ENCODE peak calls at places on chromosomes 3 and 15, in five cellular contexts. One of them, this sample, is unnamed.

GRCh38 chr15:85756411-85757072 is 38.2 kb downstream of the KLHL25 start:
- DNase-seq in tibial artery: peak; percentile 54
- DNase-seq in left ventricle myocardium inferior: peak; percentile 7
- DNase-seq in stomach: no peak
- DNase-seq in heart left ventricle: peak; percentile 14
- DNase-seq in this sample: no peak

GRCh38 chr15:48559270-48559669 is 86.2 kb downstream of the FBN1 start:
- DNase-seq in heart left ventricle: peak; percentile 30
- DNase-seq in stomach: no peak
- DNase-seq in tibial artery: peak; percentile 67
- DNase-seq in left ventricle myocardium inferior: peak; percentile 17
- DNase-seq in this sample: no peak

GRCh38 chr3:184806567-184807271 is 5.2 kb upstream of the VPS8 start:
- DNase-seq in heart left ventricle: no peak
- DNase-seq in left ventricle myocardium inferior: no peak
- DNase-seq in tibial artery: no peak
- DNase-seq in stomach: no peak
- DNase-seq in this sample: peak; percentile 80

GRCh38 chr3:42229942-42230688 is 35.9 kb downstream of the CCK start:
- DNase-seq in tibial artery: no peak
- DNase-seq in heart left ventricle: no peak
- DNase-seq in left ventricle myocardium inferior: no peak
- DNase-seq in stomach: no peak
- DNase-seq in this sample: peak; percentile 51

GRCh38 chr15:88537591-88538317 is 8.7 kb downstream of the DET1 start:
- DNase-seq in left ventricle myocardium inferior: no peak
- DNase-seq in heart left ventricle: no peak
- DNase-seq in stomach: no peak
- DNase-seq in tibial artery: no peak
- DNase-seq in this sample: no peak

GRCh38 chr3:177191108-177191779 is 6.0 kb downstream of the TBL1XR1 start:
- DNase-seq in tibial artery: no peak
- DNase-seq in stomach: no peak
- DNase-seq in left ventricle myocardium inferior: no peak
- DNase-seq in heart left ventricle: no peak
- DNase-seq in this sample: no peak

GRCh38 chr15:72184165-72184811 is 13.3 kb downstream of the GRAMD2A start:
- DNase-seq in heart left ventricle: no peak
- DNase-seq in left ventricle myocardium inferior: peak; percentile 26
- DNase-seq in stomach: peak; percentile 63
- DNase-seq in tibial artery: peak; percentile 65
- DNase-seq in this sample: peak; percentile 60

GRCh38 chr15:75714195-75714594 is 1.5 kb upstream of the CSPG4 start:
- DNase-seq in tibial artery: no peak
- DNase-seq in heart left ventricle: no peak
- DNase-seq in stomach: no peak
- DNase-seq in left ventricle myocardium inferior: no peak
- DNase-seq in this sample: no peak

GRCh38 chr3:151766454-151766853 is 32.7 kb downstream of the AADACL2 start:
- DNase-seq in heart left ventricle: no peak
- DNase-seq in tibial artery: no peak
- DNase-seq in left ventricle myocardium inferior: no peak
- DNase-seq in stomach: no peak
- DNase-seq in this sample: no peak

GRCh38 chr15:48602358-48603122 is 43.0 kb downstream of the FBN1 start:
- DNase-seq in heart left ventricle: no peak
- DNase-seq in stomach: no peak
- DNase-seq in tibial artery: no peak
- DNase-seq in left ventricle myocardium inferior: no peak
- DNase-seq in this sample: no peak

GRCh38 chr15:72037321-72037720 is 80.6 kb downstream of the MYO9A start:
- DNase-seq in stomach: no peak
- DNase-seq in tibial artery: no peak
- DNase-seq in left ventricle myocardium inferior: no peak
- DNase-seq in heart left ventricle: no peak
- DNase-seq in this sample: no peak

GRCh38 chr15:80183886-80184285 is 31.1 kb downstream of the FAH start:
- DNase-seq in stomach: no peak
- DNase-seq in left ventricle myocardium inferior: no peak
- DNase-seq in tibial artery: no peak
- DNase-seq in heart left ventricle: no peak
- DNase-seq in this sample: no peak

GRCh38 chr3:186990878-186991308 is 60.6 kb downstream of the ST6GAL1 start:
- DNase-seq in tibial artery: no peak
- DNase-seq in heart left ventricle: no peak
- DNase-seq in left ventricle myocardium inferior: no peak
- DNase-seq in stomach: no peak
- DNase-seq in this sample: no peak

GRCh38 chr3:127690106-127690505 is 17.4 kb downstream of the ABTB1 start:
- DNase-seq in left ventricle myocardium inferior: peak; percentile 14
- DNase-seq in tibial artery: peak; percentile 74
- DNase-seq in stomach: no peak
- DNase-seq in heart left ventricle: no peak
- DNase-seq in this sample: no peak

GRCh38 chr3:53650424-53650823 is 156.0 kb downstream of the CACNA1D start:
- DNase-seq in left ventricle myocardium inferior: no peak
- DNase-seq in heart left ventricle: no peak
- DNase-seq in stomach: no peak
- DNase-seq in tibial artery: no peak
- DNase-seq in this sample: no peak

GRCh38 chr15:72858205-72858604 is 74.6 kb upstream of the ADPGK start:
- DNase-seq in stomach: no peak
- DNase-seq in heart left ventricle: no peak
- DNase-seq in left ventricle myocardium inferior: no peak
- DNase-seq in tibial artery: no peak
- DNase-seq in this sample: no peak

GRCh38 chr15:22962611-22963010 is 17.6 kb downstream of the CYFIP1 start:
- DNase-seq in stomach: no peak
- DNase-seq in heart left ventricle: no peak
- DNase-seq in left ventricle myocardium inferior: no peak
- DNase-seq in tibial artery: no peak
- DNase-seq in this sample: no peak

GRCh38 chr3:27976933-27977332 is 254.8 kb upstream of the EOMES start:
- DNase-seq in left ventricle myocardium inferior: no peak
- DNase-seq in heart left ventricle: no peak
- DNase-seq in tibial artery: no peak
- DNase-seq in stomach: no peak
- DNase-seq in this sample: no peak

GRCh38 chr3:142888484-142889262 is at the start of gene PCOLCE2:
- DNase-seq in tibial artery: peak; percentile 70
- DNase-seq in left ventricle myocardium inferior: peak; percentile 54
- DNase-seq in heart left ventricle: peak; percentile 37
- DNase-seq in stomach: no peak
- DNase-seq in this sample: peak; percentile 15

GRCh38 chr15:68223171-68223570 is 6.4 kb downstream of the CLN6 start:
- DNase-seq in left ventricle myocardium inferior: no peak
- DNase-seq in tibial artery: peak; percentile 24
- DNase-seq in stomach: peak; percentile 14
- DNase-seq in heart left ventricle: no peak
- DNase-seq in this sample: no peak

GRCh38 chr15:89136818-89137772 is 48.8 kb downstream of the ABHD2 start:
- DNase-seq in stomach: no peak
- DNase-seq in heart left ventricle: peak; percentile 65
- DNase-seq in left ventricle myocardium inferior: peak; percentile 59
- DNase-seq in tibial artery: peak; percentile 71
- DNase-seq in this sample: no peak

GRCh38 chr3:169149349-169149890 is 514.1 kb downstream of the MECOM start:
- DNase-seq in stomach: peak; percentile 93
- DNase-seq in left ventricle myocardium inferior: peak; percentile 81
- DNase-seq in heart left ventricle: peak; percentile 84
- DNase-seq in tibial artery: peak; percentile 80
- DNase-seq in this sample: peak; percentile 85

GRCh38 chr3:108891833-108892232 is 61.8 kb downstream of the GUCA1C start:
- DNase-seq in stomach: no peak
- DNase-seq in tibial artery: no peak
- DNase-seq in left ventricle myocardium inferior: no peak
- DNase-seq in heart left ventricle: no peak
- DNase-seq in this sample: no peak

GRCh38 chr15:98123834-98124233 is 163.3 kb downstream of the ARRDC4 start:
- DNase-seq in tibial artery: no peak
- DNase-seq in left ventricle myocardium inferior: no peak
- DNase-seq in stomach: no peak
- DNase-seq in heart left ventricle: no peak
- DNase-seq in this sample: no peak

GRCh38 chr3:180278583-180279188 is 241.9 kb upstream of the PEX5L start:
- DNase-seq in left ventricle myocardium inferior: no peak
- DNase-seq in tibial artery: no peak
- DNase-seq in stomach: no peak
- DNase-seq in heart left ventricle: no peak
- DNase-seq in this sample: no peak

GRCh38 chr3:14323401-14324223 is 78.8 kb upstream of the SLC6A6 start:
- DNase-seq in left ventricle myocardium inferior: no peak
- DNase-seq in heart left ventricle: no peak
- DNase-seq in stomach: no peak
- DNase-seq in tibial artery: peak; percentile 31
- DNase-seq in this sample: no peak

GRCh38 chr15:51390932-51391432 is 49.5 kb downstream of the GLDN start:
- DNase-seq in tibial artery: no peak
- DNase-seq in heart left ventricle: no peak
- DNase-seq in left ventricle myocardium inferior: no peak
- DNase-seq in stomach: no peak
- DNase-seq in this sample: no peak

GRCh38 chr3:16975083-16975482 is 90.3 kb downstream of the PLCL2 start:
- DNase-seq in stomach: no peak
- DNase-seq in heart left ventricle: no peak
- DNase-seq in left ventricle myocardium inferior: no peak
- DNase-seq in tibial artery: no peak
- DNase-seq in this sample: no peak

GRCh38 chr15:65805019-65805738 is 13.1 kb upstream of the DENND4A start:
- DNase-seq in stomach: no peak
- DNase-seq in left ventricle myocardium inferior: no peak
- DNase-seq in heart left ventricle: no peak
- DNase-seq in tibial artery: no peak
- DNase-seq in this sample: no peak

GRCh38 chr3:9373443-9373842 is 10.6 kb downstream of the THUMPD3 start:
- DNase-seq in stomach: no peak
- DNase-seq in tibial artery: no peak
- DNase-seq in heart left ventricle: no peak
- DNase-seq in left ventricle myocardium inferior: no peak
- DNase-seq in this sample: no peak
- H3K27ac ChIP-seq in stomach: no peak overlapping the region
- H3K27ac ChIP-seq in tibial artery: no peak overlapping the region
- H3K27ac ChIP-seq in heart left ventricle: no peak overlapping the region
- H3K27ac ChIP-seq in left ventricle myocardium inferior: no peak overlapping the region
- H3K27ac ChIP-seq in this sample: no peak overlapping the region

DNA sequence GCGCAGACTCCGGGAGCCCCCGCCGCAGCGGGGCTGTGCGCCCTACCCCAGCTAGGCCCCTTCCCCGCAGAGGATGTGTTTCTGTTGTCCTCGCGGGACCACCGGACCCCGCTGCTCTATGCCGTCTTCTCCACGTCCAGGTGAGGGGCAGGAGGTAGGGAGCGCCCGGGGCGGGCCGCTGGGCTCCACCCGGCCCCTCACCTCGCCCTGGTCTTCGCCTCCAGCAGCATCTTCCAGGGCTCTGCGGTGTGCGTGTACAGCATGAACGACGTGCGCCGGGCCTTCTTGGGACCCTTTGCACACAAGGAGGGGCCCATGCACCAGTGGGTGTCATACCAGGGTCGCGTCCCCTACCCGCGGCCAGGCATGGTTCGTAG is 4.7 kb downstream of the SEMA3B start:
- DNase-seq in tibial artery: no peak
- DNase-seq in left ventricle myocardium inferior: no peak
- DNase-seq in heart left ventricle: no peak
- DNase-seq in stomach: no peak
- DNase-seq in this sample: no peak
- H3K27ac ChIP-seq in tibial artery: no peak overlapping the region
- H3K27ac ChIP-seq in left ventricle myocardium inferior: no peak overlapping the region
- H3K27ac ChIP-seq in heart left ventricle: no peak overlapping the region
- H3K27ac ChIP-seq in stomach: peak overlapping the region; percentile 55
- H3K27ac ChIP-seq in this sample: no peak overlapping the region

GRCh38 chr15:74208901-74209559 is 6.4 kb upstream of the STRA6 start:
- DNase-seq in heart left ventricle: no peak
- DNase-seq in left ventricle myocardium inferior: no peak
- DNase-seq in tibial artery: no peak
- DNase-seq in stomach: no peak
- DNase-seq in this sample: no peak

GRCh38 chr15:74209997-74210573 is 7.5 kb upstream of the STRA6 start:
- DNase-seq in tibial artery: no peak
- DNase-seq in stomach: no peak
- DNase-seq in left ventricle myocardium inferior: no peak
- DNase-seq in heart left ventricle: no peak
- DNase-seq in this sample: peak; percentile 18

GRCh38 chr15:74209560-74209958 is 7.0 kb upstream of the STRA6 start:
- DNase-seq in tibial artery: no peak
- DNase-seq in left ventricle myocardium inferior: no peak
- DNase-seq in stomach: no peak
- DNase-seq in heart left ventricle: no peak
- DNase-seq in this sample: no peak

GRCh38 chr15:74211656-74212055 is 9.1 kb upstream of the STRA6 start:
- DNase-seq in heart left ventricle: no peak
- DNase-seq in tibial artery: no peak
- DNase-seq in left ventricle myocardium inferior: no peak
- DNase-seq in stomach: no peak
- DNase-seq in this sample: no peak

DNA sequence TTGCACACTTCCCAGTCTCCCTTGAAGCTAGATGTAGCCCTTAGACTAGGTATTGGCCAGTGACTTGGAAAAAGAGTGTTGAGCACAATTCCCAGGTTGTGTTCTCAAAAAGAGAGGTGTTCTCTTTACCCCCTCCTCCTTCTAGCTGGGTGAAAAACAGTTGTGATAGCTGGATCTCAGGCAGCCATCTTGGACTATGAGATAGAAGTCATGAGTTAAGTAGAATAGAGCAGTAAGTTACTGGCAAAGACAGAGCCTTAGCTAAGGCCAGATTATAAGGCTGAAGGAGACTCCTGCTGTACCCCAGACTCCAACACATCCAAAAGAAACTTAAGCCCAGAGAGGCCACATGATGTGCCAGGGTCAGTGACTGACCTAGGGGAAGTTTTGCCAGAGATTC is 8.1 kb upstream of the STRA6 start:
- DNase-seq in left ventricle myocardium inferior: no peak
- DNase-seq in heart left ventricle: no peak
- DNase-seq in tibial artery: no peak
- DNase-seq in stomach: no peak
- DNase-seq in this sample: no peak
- H3K27ac ChIP-seq in left ventricle myocardium inferior: no peak overlapping the region
- H3K27ac ChIP-seq in heart left ventricle: no peak overlapping the region
- H3K27ac ChIP-seq in tibial artery: no peak overlapping the region
- H3K27ac ChIP-seq in stomach: no peak overlapping the region
- H3K27ac ChIP-seq in this sample: no peak overlapping the region

DNA sequence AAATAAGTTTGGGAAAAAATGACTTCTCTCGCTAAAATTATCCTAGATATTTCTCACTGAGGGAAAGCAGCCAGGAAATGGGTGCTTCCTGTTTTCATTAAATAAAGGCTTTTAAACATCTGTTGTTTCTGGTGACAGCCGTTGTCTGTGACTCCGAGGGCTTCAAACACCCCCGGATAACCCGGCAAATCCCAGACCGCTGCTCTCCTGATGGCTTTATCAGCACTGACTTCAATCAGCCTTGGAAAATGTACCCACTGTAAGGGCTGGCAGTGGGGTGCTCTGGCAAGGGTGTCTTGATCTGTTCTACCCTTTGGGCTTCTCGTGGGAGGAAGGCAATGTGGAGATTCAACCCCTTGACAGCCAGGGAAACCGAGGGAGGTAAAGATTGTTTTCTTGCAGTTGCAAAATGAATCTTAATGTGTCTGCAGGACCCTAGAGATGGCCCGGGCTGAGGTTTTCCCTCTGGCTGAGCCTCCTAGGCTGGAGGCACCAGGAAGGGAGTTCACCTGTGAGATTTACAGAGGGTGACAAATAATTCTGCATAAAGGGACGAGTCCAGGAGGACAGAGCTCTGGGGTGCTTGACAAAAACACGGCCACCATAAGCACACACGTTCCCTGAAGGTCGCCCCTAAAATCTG is 33.6 kb upstream of the SEC13 start:
- DNase-seq in stomach: no peak
- DNase-seq in tibial artery: no peak
- DNase-seq in heart left ventricle: no peak
- DNase-seq in left ventricle myocardium inferior: no peak
- DNase-seq in this sample: no peak
- H3K27ac ChIP-seq in stomach: no peak overlapping the region
- H3K27ac ChIP-seq in tibial artery: no peak overlapping the region
- H3K27ac ChIP-seq in heart left ventricle: no peak overlapping the region
- H3K27ac ChIP-seq in left ventricle myocardium inferior: no peak overlapping the region
- H3K27ac ChIP-seq in this sample: no peak overlapping the region

This sample was measured in small intestine.